ENCODE peak calls at places on chromosomes 4 and X, in ten cellular contexts. V is lower lobe of right lung, E is NB4, R is HFF-Myc, L is GM13977, D is foreskin keratinocyte, I is fibroblast of lung, B is foreskin fibroblast, Z is GM10248, Q is mesothelial cell of epicardium. X is an unnamed sample.

GRCh38 chrX:118536687-118537461 is 41.3 kb downstream of the DOCK11 start:
- DNase-seq in D (no peak), R (no peak), E (peak; percentile 11), Z (peak; percentile 14), Q (no peak), B (no peak), L (no peak), V (no peak), I (peak; percentile 48), X (no peak)

GRCh38 chr4:102623622-102624021 is 122.5 kb downstream of the NFKB1 start:
- DNase-seq in Z (no peak), L (no peak), V (no peak), D (no peak), I (peak; percentile 73), Q (no peak), B (no peak), E (peak; percentile 29), R (peak; percentile 56), X (no peak)

GRCh38 chr4:4754641-4755040 is 104.8 kb upstream of the MSX1 start:
- DNase-seq in D (no peak), B (no peak), Z (no peak), E (no peak), R (no peak), L (no peak), V (no peak), I (no peak), Q (no peak), X (no peak)

GRCh38 chr4:168784786-168785461 is 225.1 kb downstream of the CBR4 start:
- DNase-seq in Z (no peak), V (no peak), D (peak; percentile 69), Q (no peak), B (no peak), E (no peak), L (no peak), R (no peak), I (peak; percentile 61), X (no peak)

GRCh38 chr4:2186133-2186864 is 55.6 kb downstream of the HAUS3 start:
- DNase-seq in L (no peak), V (no peak), B (no peak), Z (no peak), Q (no peak), D (peak; percentile 55), E (peak; percentile 41), R (no peak), I (peak; percentile 27), X (peak; percentile 23)

GRCh38 chr4:123423819-123424218 is 27.2 kb downstream of the SPRY1 start:
- DNase-seq in I (no peak), D (no peak), Q (no peak), V (no peak), R (no peak), L (no peak), Z (no peak), E (peak; percentile 25), B (no peak), X (no peak)

GRCh38 chr4:91228659-91229058 is 1075.1 kb upstream of the GRID2 start:
- DNase-seq in E (no peak), D (no peak), Z (no peak), L (no peak), I (no peak), R (no peak), Q (no peak), V (no peak), B (no peak), X (no peak)

GRCh38 chrX:135396109-135396508 is 25.6 kb upstream of the SMIM10L2A start:
- DNase-seq in Z (no peak), Q (no peak), L (no peak), B (peak; percentile 7), I (peak; percentile 3), E (no peak), D (peak; percentile 16), R (no peak), V (no peak), X (no peak)

GRCh38 chr4:128583753-128584712 is 225.5 kb upstream of the JADE1 start:
- DNase-seq in Z (no peak), V (no peak), R (no peak), L (no peak), E (no peak), Q (no peak), D (no peak), I (no peak), B (peak; percentile 39), X (no peak)
- TF ChIP-seq CTCF in Z (no peak), V (no peak), R (no peak), L (no peak), E (no peak), Q (no peak), D (no peak), I (peak; percentile 23), B (no peak), X (no peak)

GRCh38 chr4:111631157-111631999 is 513.9 kb upstream of the FAM241A start:
- DNase-seq in V (no peak), E (peak; percentile 15), I (peak; percentile 21), L (no peak), R (no peak), D (peak; percentile 11), Z (no peak), Q (no peak), B (no peak), X (no peak)

GRCh38 chr4:111632752-111633151 is 512.5 kb upstream of the FAM241A start:
- DNase-seq in Q (no peak), L (no peak), E (no peak), R (no peak), I (peak; percentile 47), B (peak; percentile 36), Z (no peak), V (no peak), D (peak; percentile 55), X (no peak)

GRCh38 chr4:111628437-111628836 is 516.8 kb upstream of the FAM241A start:
- DNase-seq in I (peak; percentile 33), V (no peak), L (no peak), R (no peak), Z (no peak), B (no peak), E (no peak), Q (no peak), D (no peak), X (no peak)

GRCh38 chr4:111633663-111634266 is 511.5 kb upstream of the FAM241A start:
- DNase-seq in Z (no peak), R (no peak), B (no peak), L (no peak), V (no peak), I (no peak), E (no peak), Q (no peak), D (no peak), X (no peak)

DNA sequence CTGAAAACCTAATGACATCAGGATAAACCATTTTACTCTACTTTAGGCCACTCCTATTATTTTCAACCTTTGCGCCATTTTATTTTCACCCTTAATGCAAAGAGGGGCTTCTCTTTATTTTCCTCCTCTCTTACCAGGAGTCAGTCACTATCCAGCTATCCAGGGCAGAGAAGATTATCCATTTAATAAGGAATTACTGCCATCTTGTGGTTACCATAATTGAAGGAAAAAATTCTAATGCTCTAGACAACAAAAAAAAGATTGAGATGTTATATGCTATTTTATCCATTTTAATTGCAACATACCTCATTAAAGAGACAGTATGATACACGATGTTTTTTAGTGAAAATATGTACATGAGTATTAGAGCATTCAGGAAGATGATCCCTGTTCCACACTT is 514.5 kb upstream of the FAM241A start:
- DNase-seq in I (peak; percentile 30), D (peak; percentile 34), B (no peak), Z (no peak), Q (no peak), R (no peak), L (no peak), E (peak; percentile 12), V (no peak), X (no peak)
- TF ChIP-seq CTCF in I (peak; percentile 28), D (peak; percentile 76), B (peak; percentile 24), Z (peak; percentile 10), Q (peak; percentile 50), R (peak; percentile 25), L (peak; percentile 10), E (no peak), V (no peak), X (peak; percentile 55)

GRCh38 chr4:183299464-183299863 is 20.6 kb downstream of the CLDN22 start:
- DNase-seq in I (no peak), Z (no peak), L (no peak), R (no peak), Q (no peak), V (no peak), D (no peak), E (no peak), B (no peak), X (no peak)
- TF ChIP-seq CTCF in I (no peak), Z (no peak), L (no peak), R (no peak), Q (no peak), V (no peak), D (no peak), E (no peak), B (no peak), X (no peak)

GRCh38 chr4:126583509-126583908 is 1049.2 kb upstream of the INTU start:
- DNase-seq in D (peak; percentile 38), V (no peak), R (no peak), E (peak; percentile 31), I (peak; percentile 6), B (peak; percentile 3), Z (no peak), L (no peak), Q (no peak), X (no peak)

GRCh38 chr4:126582737-126583136 is 1050.0 kb upstream of the INTU start:
- DNase-seq in D (peak; percentile 43), Z (no peak), L (no peak), V (no peak), B (no peak), R (no peak), E (no peak), I (no peak), Q (no peak), X (no peak)
- TF ChIP-seq CTCF in D (no peak), Z (no peak), L (peak; percentile 4), V (no peak), B (peak; percentile 54), R (peak; percentile 45), E (no peak), I (no peak), Q (no peak), X (peak; percentile 6)

GRCh38 chr4:154779362-154779947 is 1.6 kb upstream of the RBM46 start:
- DNase-seq in R (peak; percentile 10), L (no peak), Q (no peak), D (peak; percentile 40), I (peak; percentile 39), B (peak; percentile 5), V (no peak), Z (peak; percentile 15), E (peak; percentile 8), X (no peak)
- TF ChIP-seq CTCF in R (peak; percentile 37), L (peak; percentile 25), Q (no peak), D (peak; percentile 81), I (peak; percentile 65), B (peak; percentile 58), V (peak; percentile 48), Z (peak; percentile 18), E (peak; percentile 12), X (peak; percentile 72)

DNA sequence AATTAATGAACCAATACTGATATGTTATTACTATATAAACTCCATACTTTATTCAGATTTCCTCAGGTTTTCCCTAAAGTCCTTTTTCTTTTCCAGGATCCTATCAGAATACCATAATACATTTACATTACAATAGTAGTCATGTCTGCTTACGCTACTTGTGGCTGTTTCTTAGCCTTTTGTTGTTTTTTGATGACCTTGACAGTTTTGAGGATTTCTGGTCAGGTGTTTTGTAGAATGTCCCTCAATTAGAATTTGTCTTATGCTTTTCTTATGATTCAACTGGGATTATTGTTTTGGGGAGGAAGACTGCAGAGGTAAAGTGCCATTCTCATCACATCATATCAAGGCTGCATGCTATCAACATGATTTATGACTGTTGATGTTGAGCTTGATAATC is 9.1 kb downstream of the SOX3 start:
- DNase-seq in R (no peak), V (no peak), Q (no peak), L (no peak), I (no peak), B (no peak), Z (no peak), D (no peak), E (no peak), X (no peak)
- TF ChIP-seq CTCF in R (no peak), V (no peak), Q (no peak), L (no peak), I (no peak), B (no peak), Z (no peak), D (no peak), E (no peak), X (no peak)

X was measured in progenitor cell of endocrine pancreas.